ENCODE peak calls at places on chromosomes 11 and 22, in five cellular contexts. M, Z, F, I and O are unnamed samples.

GRCh38 chr11:106974831-106975230 is 43.4 kb downstream of the GUCY1A2 start:
- DNase-seq in I (no peak), Z (no peak), M (no peak), F (no peak), O (no peak)

GRCh38 chr11:73325036-73325981 is 17.2 kb downstream of the ARHGEF17 start:
- DNase-seq in F (no peak), I (no peak), M (no peak), Z (no peak), O (no peak)

GRCh38 chr11:70290341-70291065 is 20.0 kb downstream of the PPFIA1 start:
- DNase-seq in F (no peak), M (no peak), Z (peak), I (no peak), O (no peak)

GRCh38 chr11:129643031-129643721 is 172.5 kb upstream of the TMEM45B start:
- DNase-seq in Z (peak), I (no peak), F (no peak), M (no peak), O (peak)

GRCh38 chr22:22085702-22086500 is 103.3 kb upstream of the TOP3B start:
- DNase-seq in F (no peak), Z (no peak), I (no peak), M (no peak), O (no peak)

GRCh38 chr11:132346558-132347148 is 976.2 kb downstream of the NTM start:
- DNase-seq in F (no peak), Z (no peak), M (no peak), I (no peak), O (no peak)

GRCh38 chr22:40036591-40037225 is 42.0 kb downstream of the FAM83F start:
- DNase-seq in F (peak), Z (peak), I (peak), M (peak), O (no peak)

GRCh38 chr11:33315822-33316221 is 58.6 kb downstream of the HIPK3 start:
- DNase-seq in I (no peak), M (no peak), F (no peak), Z (no peak), O (no peak)

GRCh38 chr22:46576556-46577351 is 39.3 kb upstream of the CELSR1 start:
- DNase-seq in F (peak), M (peak), I (no peak), Z (peak), O (no peak)

GRCh38 chr11:102950622-102951081 is 4.9 kb downstream of the MMP13 start:
- DNase-seq in Z (no peak), I (no peak), M (no peak), F (no peak), O (peak)

GRCh38 chr22:21823740-21824438 is 43.6 kb downstream of the MAPK1 start:
- DNase-seq in Z (no peak), M (no peak), I (no peak), F (no peak), O (no peak)

GRCh38 chr11:12743834-12744449 is 69.7 kb downstream of the TEAD1 start:
- DNase-seq in I (no peak), M (no peak), Z (no peak), F (no peak), O (no peak)

DNA sequence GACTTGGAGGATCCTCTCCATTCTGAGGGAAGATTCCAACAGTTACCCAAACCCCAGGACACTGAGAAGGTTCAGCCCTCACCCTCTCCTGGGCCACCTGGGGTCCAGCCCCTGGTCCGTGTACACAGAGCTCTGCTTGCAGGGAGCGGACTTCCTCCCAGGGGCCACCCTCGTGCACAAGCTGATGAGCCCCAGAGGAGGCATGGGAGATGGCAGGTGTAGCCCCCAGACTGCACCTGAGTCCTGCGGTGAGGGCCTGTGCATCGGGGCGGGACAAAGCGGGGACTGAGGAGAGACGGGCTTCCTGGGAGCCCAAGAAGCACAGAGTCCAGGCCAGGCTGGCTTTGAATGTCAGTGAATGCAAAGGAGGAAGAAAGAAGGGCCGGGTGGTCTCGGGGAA is 1374.9 kb downstream of the BRD1 start:
- DNase-seq in F (no peak), Z (no peak), I (no peak), M (no peak), O (no peak)
- H3K27ac ChIP-seq in F (no peak), Z (no peak), I (no peak), M (no peak), O (no peak)

GRCh38 chr11:120184371-120184945 is 26.4 kb upstream of the OAF start:
- DNase-seq in Z (no peak), I (no peak), M (peak), F (no peak), O (no peak)

GRCh38 chr11:120185678-120186407 is 25.0 kb upstream of the OAF start:
- DNase-seq in F (no peak), Z (no peak), M (no peak), I (no peak), O (no peak)

GRCh38 chr11:120186408-120186798 is 24.4 kb upstream of the OAF start:
- DNase-seq in Z (no peak), F (no peak), I (no peak), M (no peak), O (no peak)

GRCh38 chr11:120183701-120184141 is 27.1 kb upstream of the OAF start:
- DNase-seq in M (no peak), F (no peak), Z (no peak), I (no peak), O (no peak)

GRCh38 chr11:120184946-120185677 is 25.7 kb upstream of the OAF start:
- DNase-seq in M (peak), F (no peak), Z (no peak), I (no peak), O (no peak)
- H3K27ac ChIP-seq in M (peak), F (no peak), Z (no peak), I (peak), O (no peak)

DNA sequence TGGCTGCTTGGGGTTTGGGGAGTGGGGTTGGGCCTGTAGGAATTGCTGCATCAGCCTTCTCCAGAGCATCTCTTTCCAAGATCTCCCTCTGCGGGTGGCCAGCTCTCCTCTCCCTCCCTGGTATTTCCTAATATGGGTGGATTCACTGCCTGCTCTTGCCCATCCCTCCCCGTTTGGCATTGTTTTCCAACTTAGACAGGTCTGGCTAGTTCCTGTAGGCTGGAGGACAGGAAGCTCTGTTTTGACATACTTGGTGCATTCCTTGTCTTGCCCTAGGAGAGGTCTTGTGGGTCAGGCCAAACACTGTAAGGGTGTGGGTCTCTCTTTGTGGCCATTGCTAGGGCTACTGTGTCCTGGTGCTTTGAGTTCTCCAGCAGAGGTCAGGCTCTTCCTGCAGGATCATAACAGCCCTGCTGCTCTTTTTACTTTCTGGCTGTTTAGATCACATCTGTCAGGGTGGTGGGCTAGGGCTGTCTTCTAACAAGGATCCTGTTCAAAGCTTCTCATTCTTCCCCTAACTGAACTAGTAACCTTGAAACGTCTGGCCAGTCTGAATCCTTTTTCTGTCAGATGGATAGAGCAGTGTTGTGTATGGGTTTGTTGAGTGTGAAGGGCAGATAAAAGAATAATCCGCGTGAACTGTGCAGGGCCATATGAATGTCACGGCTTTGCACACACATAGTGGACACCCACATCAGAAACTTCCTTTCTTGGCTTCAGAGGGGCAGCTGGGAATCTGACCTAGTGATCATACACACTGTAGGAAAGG is 18.3 kb upstream of the MICALL1 start:
- DNase-seq in F (no peak), I (peak), M (no peak), Z (peak), O (no peak)
- H3K27ac ChIP-seq in F (no peak), I (peak), M (no peak), Z (peak), O (peak)

GRCh38 chr11:133724116-133724515 is 121.2 kb downstream of the SPATA19 start:
- DNase-seq in M (no peak), I (no peak), F (no peak), Z (no peak), O (no peak)
- H3K27ac ChIP-seq in M (no peak), I (no peak), F (no peak), Z (no peak), O (no peak)